ENCODE peak calls at places on chromosomes 16 and 17, in five cellular contexts. Y is fibroblast of villous mesenchyme, H is prostate gland, T is cardiac fibroblast, A is HFF-Myc. V is an unnamed sample.

GRCh38 chr17:80826955-80827645 is 164.5 kb upstream of the CHMP6 start:
- DNase-seq in A (peak; percentile 79), Y (peak; percentile 92), H (no peak), T (peak; percentile 98), V (peak; percentile 90)

GRCh38 chr17:82710499-82711232 is 5.8 kb upstream of the FN3KRP start:
- DNase-seq in H (no peak), A (no peak), Y (no peak), T (no peak), V (no peak)

GRCh38 chr17:48954300-48954755 is 9.7 kb upstream of the SNF8 start:
- DNase-seq in A (no peak), Y (peak; percentile 77), H (no peak), T (peak; percentile 80), V (no peak)

GRCh38 chr17:76255801-76256429 is 9.2 kb upstream of the UBALD2 start:
- DNase-seq in Y (no peak), A (no peak), H (no peak), T (no peak), V (peak; percentile 10)

GRCh38 chr16:86931410-86931941 is 353.1 kb downstream of the FOXL1 start:
- DNase-seq in A (no peak), H (no peak), T (peak; percentile 94), Y (peak; percentile 89), V (peak; percentile 84)

GRCh38 chr17:77470800-77471733 is 330.3 kb downstream of the SEC14L1 start:
- DNase-seq in T (peak; percentile 89), H (no peak), A (no peak), Y (peak; percentile 91), V (no peak)

GRCh38 chr17:6471531-6472465 is 27.5 kb downstream of the PIMREG start:
- DNase-seq in T (peak; percentile 76), A (peak; percentile 20), Y (peak; percentile 30), H (no peak), V (no peak)

GRCh38 chr17:13182854-13183253 is 165.0 kb upstream of the ELAC2 start:
- DNase-seq in H (no peak), Y (no peak), A (no peak), T (no peak), V (no peak)

GRCh38 chr17:66834919-66835454 is at the start of gene CACNG5:
- DNase-seq in H (no peak), T (no peak), A (no peak), Y (no peak), V (peak; percentile 40)

GRCh38 chr16:81081007-81081406 is 4.0 kb upstream of the C16orf46 start:
- DNase-seq in H (no peak), A (no peak), T (no peak), Y (no peak), V (no peak)

GRCh38 chr17:56893503-56893902 is 20.3 kb downstream of the TRIM25 start:
- DNase-seq in A (no peak), H (no peak), Y (no peak), T (no peak), V (no peak)

GRCh38 chr17:13228711-13229110 is 210.9 kb upstream of the ELAC2 start:
- DNase-seq in Y (no peak), H (no peak), A (no peak), T (no peak), V (no peak)

GRCh38 chr17:44767493-44767892 is 8.7 kb downstream of the ADAM11 start:
- DNase-seq in T (no peak), A (no peak), Y (no peak), H (no peak), V (no peak)

GRCh38 chr16:87459027-87459426 is 33.8 kb downstream of the ZCCHC14 start:
- DNase-seq in T (no peak), A (no peak), H (no peak), Y (no peak), V (no peak)

GRCh38 chr16:1472974-1473373 is 1.9 kb downstream of the CLCN7 start:
- DNase-seq in H (no peak), T (no peak), Y (no peak), A (no peak), V (no peak)

GRCh38 chr16:87411375-87412271 is 19.5 kb downstream of the MAP1LC3B start:
- DNase-seq in T (no peak), Y (no peak), H (no peak), A (no peak), V (no peak)

GRCh38 chr17:29663155-29663554 is 40.4 kb upstream of the CORO6 start:
- DNase-seq in H (no peak), A (no peak), T (peak; percentile 78), Y (peak; percentile 71), V (no peak)

GRCh38 chr17:70254735-70255460 is 85.6 kb downstream of the KCNJ2 start:
- DNase-seq in A (no peak), T (no peak), H (no peak), Y (no peak), V (no peak)

GRCh38 chr17:77842148-77842905 is 116.2 kb upstream of the TNRC6C start:
- DNase-seq in H (no peak), Y (no peak), T (peak; percentile 44), A (no peak), V (no peak)

GRCh38 chr16:49354991-49355390 is 18.6 kb upstream of the C16orf78 start:
- DNase-seq in Y (no peak), H (no peak), T (no peak), A (no peak), V (no peak)

GRCh38 chr16:49354101-49354500 is 19.5 kb upstream of the C16orf78 start:
- DNase-seq in H (no peak), A (no peak), Y (no peak), T (no peak), V (no peak)

GRCh38 chr16:49351119-49351518 is 22.5 kb upstream of the C16orf78 start:
- DNase-seq in A (no peak), T (no peak), H (no peak), Y (no peak), V (no peak)

GRCh38 chr16:49353650-49354049 is 20.0 kb upstream of the C16orf78 start:
- DNase-seq in Y (no peak), A (no peak), H (no peak), T (peak; percentile 5), V (no peak)

GRCh38 chr16:49352923-49353322 is 20.7 kb upstream of the C16orf78 start:
- DNase-seq in A (no peak), T (peak; percentile 2), Y (no peak), H (no peak), V (no peak)
- TF ChIP-seq CTCF in A (peak; percentile 40), T (peak; percentile 21), Y (no peak), H (no peak), V (no peak)

GRCh38 chr16:67666538-67667433 is at the start of the genes C16orf86 and ENKD1:
- DNase-seq in A (no peak), T (peak; percentile 84), H (peak; percentile 75), Y (peak; percentile 80), V (peak; percentile 91)

GRCh38 chr16:67665598-67665997 is 952 bp downstream of the ENKD1 start:
- DNase-seq in H (no peak), Y (no peak), A (no peak), T (no peak), V (no peak)

GRCh38 chr16:67667434-67667816 is 811 bp downstream of the C16orf86 start:
- DNase-seq in Y (no peak), H (no peak), A (no peak), T (no peak), V (no peak)

GRCh38 chr16:67664871-67665270 is 1.7 kb downstream of the ENKD1 start:
- DNase-seq in Y (no peak), H (no peak), A (no peak), T (no peak), V (no peak)

GRCh38 chr16:67666032-67666537 is 465 bp downstream of the ENKD1 start:
- DNase-seq in Y (peak; percentile 38), H (no peak), T (peak; percentile 50), A (no peak), V (peak; percentile 70)
- H3K4me3 ChIP-seq in Y (peak overlapping the region; percentile 73), H (peak overlapping the region; percentile 85), T (peak overlapping the region; percentile 56), A (peak overlapping the region; percentile 51), V (peak overlapping the region; percentile 71)

GRCh38 chr16:89135166-89135565 is 36.4 kb upstream of the CDH15 start:
- DNase-seq in H (no peak), T (no peak), Y (no peak), A (no peak), V (no peak)
- TF ChIP-seq CTCF in H (no peak), T (no peak), Y (no peak), A (no peak), V (no peak)

DNA sequence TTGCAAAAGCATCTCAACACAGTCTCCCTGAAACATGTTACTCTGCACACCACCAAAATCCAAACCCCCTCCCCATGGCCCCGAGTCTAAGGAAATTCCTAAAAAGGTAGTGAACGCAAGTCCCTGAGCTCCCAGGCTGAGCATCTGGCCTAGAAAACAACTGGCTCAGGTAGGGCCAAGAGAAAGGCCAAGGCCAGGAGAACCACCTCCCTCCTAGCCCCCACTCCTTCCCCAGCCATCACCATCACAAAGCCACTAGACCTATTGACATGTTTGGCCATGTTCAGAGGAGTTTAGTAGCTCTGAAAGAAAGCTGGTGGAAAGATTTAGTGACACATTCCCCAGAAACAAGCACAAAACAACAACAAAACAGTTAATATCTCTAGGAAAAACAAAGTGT is 220.0 kb upstream of the PSMD7 start:
- DNase-seq in T (no peak), Y (no peak), A (no peak), H (no peak), V (no peak)
- H3K4me3 ChIP-seq in T (no peak overlapping the region), Y (no peak overlapping the region), A (no peak overlapping the region), H (no peak overlapping the region), V (no peak overlapping the region)

GRCh38 chr16:66945939-66946338 is 10.6 kb downstream of the CES2 start:
- DNase-seq in H (no peak), T (no peak), A (no peak), Y (no peak), V (no peak)
- TF ChIP-seq CTCF in H (no peak), T (no peak), A (no peak), Y (no peak), V (no peak)

GRCh38 chr16:4306439-4307214 is 9.2 kb upstream of the GLIS2 start:
- DNase-seq in H (no peak), A (no peak), T (no peak), Y (no peak), V (no peak)
- H3K4me3 ChIP-seq in H (peak overlapping the region; percentile 41), A (peak overlapping the region; percentile 41), T (peak overlapping the region; percentile 54), Y (peak overlapping the region; percentile 79), V (peak overlapping the region; percentile 53)